ENCODE peak calls at places on chromosomes 1 and 21, in ten cellular contexts. T, S, U, H, O, G, F, J, A and C are unnamed samples.

GRCh38 chr1:174837386-174837785 is 162.4 kb upstream of the CACYBP start:
- DNase-seq in T (no peak), S (no peak), U (no peak), H (no peak), O (no peak), G (no peak), F (no peak), J (no peak), A (no peak), C (no peak)

GRCh38 chr21:37579356-37579755 is 212.8 kb downstream of the DYRK1A start:
- DNase-seq in T (no peak), S (no peak), U (no peak), H (no peak), O (no peak), G (no peak), F (no peak), J (no peak), A (no peak), C (no peak)

GRCh38 chr1:198443374-198444233 is 96.9 kb downstream of the ATP6V1G3 start:
- DNase-seq in T (no peak), S (no peak), U (no peak), H (no peak), O (no peak), G (peak), F (no peak), J (no peak), A (peak), C (no peak)

GRCh38 chr1:31443673-31444072 is 30.7 kb downstream of the SERINC2 start:
- DNase-seq in T (no peak), S (no peak), U (no peak), H (no peak), O (no peak), G (no peak), F (no peak), J (no peak), A (no peak), C (no peak)

GRCh38 chr1:91596474-91596873 is 95.8 kb downstream of the CDC7 start:
- DNase-seq in T (no peak), S (no peak), U (no peak), H (no peak), O (no peak), G (no peak), F (no peak), J (no peak), A (no peak), C (no peak)

GRCh38 chr1:111221276-111221632 is 6.3 kb upstream of the CHI3L2 start:
- DNase-seq in T (no peak), S (no peak), U (no peak), H (no peak), O (no peak), G (no peak), F (no peak), J (no peak), A (no peak), C (no peak)

GRCh38 chr1:206753141-206753540 is 17.4 kb upstream of the IL19 start:
- DNase-seq in T (no peak), S (no peak), U (no peak), H (no peak), O (no peak), G (no peak), F (no peak), J (no peak), A (no peak), C (no peak)

GRCh38 chr1:33971913-33972312 is 108.0 kb downstream of the HMGB4 start:
- DNase-seq in T (no peak), S (no peak), U (no peak), H (no peak), O (peak), G (no peak), F (no peak), J (no peak), A (no peak), C (no peak)

GRCh38 chr1:247407180-247407616 is 8.8 kb upstream of the NLRP3 start:
- DNase-seq in T (no peak), S (peak), U (no peak), H (peak), O (no peak), G (no peak), F (peak), J (peak), A (no peak), C (no peak)

GRCh38 chr21:32484706-32485380 is 72.3 kb downstream of the EVA1C start:
- DNase-seq in T (no peak), S (no peak), U (no peak), H (peak), O (no peak), G (no peak), F (no peak), J (no peak), A (peak), C (peak)

GRCh38 chr1:167533851-167534300 is 15.5 kb upstream of the CD247 start:
- DNase-seq in T (peak), S (peak), U (peak), H (peak), O (peak), G (peak), F (no peak), J (peak), A (peak), C (peak)

GRCh38 chr1:94329986-94330385 is 88.2 kb upstream of the ABCD3 start:
- DNase-seq in T (no peak), S (no peak), U (no peak), H (no peak), O (peak), G (peak), F (no peak), J (no peak), A (no peak), C (no peak)

GRCh38 chr1:20725189-20726106 is 7.1 kb downstream of the SH2D5 start:
- DNase-seq in T (no peak), S (no peak), U (peak), H (no peak), O (no peak), G (no peak), F (no peak), J (no peak), A (no peak), C (no peak)

GRCh38 chr1:205971082-205971481 is 27.8 kb upstream of the SLC26A9 start:
- DNase-seq in T (no peak), S (no peak), U (no peak), H (no peak), O (no peak), G (no peak), F (no peak), J (no peak), A (no peak), C (no peak)

GRCh38 chr1:192878249-192878648 is 69.4 kb downstream of the RGS2 start:
- DNase-seq in T (no peak), S (no peak), U (no peak), H (peak), O (no peak), G (no peak), F (no peak), J (no peak), A (peak), C (peak)

GRCh38 chr1:115456441-115456961 is 118.5 kb upstream of the NGF start:
- DNase-seq in T (no peak), S (no peak), U (no peak), H (no peak), O (no peak), G (no peak), F (no peak), J (no peak), A (no peak), C (no peak)

GRCh38 chr1:84083321-84083720 is 60.8 kb upstream of the PRKACB start:
- DNase-seq in T (no peak), S (no peak), U (no peak), H (no peak), O (no peak), G (no peak), F (no peak), J (no peak), A (no peak), C (no peak)

GRCh38 chr1:244952940-244953339 is 88.6 kb upstream of the HNRNPU start:
- DNase-seq in T (no peak), S (no peak), U (no peak), H (no peak), O (no peak), G (peak), F (no peak), J (no peak), A (peak), C (peak)

GRCh38 chr1:215081566-215082531 is 688 bp upstream of the KCNK2 start:
- DNase-seq in T (no peak), S (no peak), U (no peak), H (no peak), O (peak), G (no peak), F (no peak), J (no peak), A (no peak), C (no peak)

GRCh38 chr21:27300770-27301169 is 333.9 kb upstream of the ADAMTS5 start:
- DNase-seq in T (no peak), S (no peak), U (no peak), H (no peak), O (no peak), G (no peak), F (no peak), J (no peak), A (no peak), C (no peak)

GRCh38 chr1:94382163-94382562 is 36.0 kb upstream of the ABCD3 start:
- DNase-seq in T (no peak), S (no peak), U (no peak), H (no peak), O (no peak), G (peak), F (no peak), J (peak), A (peak), C (peak)

GRCh38 chr1:10950316-10951172 is 61.9 kb upstream of the TARDBP start:
- DNase-seq in T (no peak), S (no peak), U (no peak), H (no peak), O (no peak), G (no peak), F (no peak), J (no peak), A (no peak), C (no peak)

GRCh38 chr1:56139786-56140185 is 439.6 kb downstream of the PLPP3 start:
- DNase-seq in T (no peak), S (no peak), U (no peak), H (no peak), O (no peak), G (no peak), F (no peak), J (no peak), A (no peak), C (no peak)

GRCh38 chr1:101388904-101389546 is 152.2 kb downstream of the S1PR1 start:
- DNase-seq in T (no peak), S (no peak), U (no peak), H (no peak), O (no peak), G (no peak), F (no peak), J (no peak), A (no peak), C (no peak)

GRCh38 chr21:21971384-21971783 is 973.2 kb downstream of the NCAM2 start:
- DNase-seq in T (no peak), S (no peak), U (peak), H (no peak), O (no peak), G (no peak), F (no peak), J (no peak), A (no peak), C (no peak)

GRCh38 chr1:185823471-185823870 is 89.3 kb downstream of the HMCN1 start:
- DNase-seq in T (no peak), S (no peak), U (no peak), H (no peak), O (no peak), G (no peak), F (no peak), J (no peak), A (no peak), C (no peak)

GRCh38 chr21:33305344-33305671 is 19.5 kb upstream of the IFNAR1 start:
- DNase-seq in T (no peak), S (no peak), U (no peak), H (no peak), O (no peak), G (no peak), F (no peak), J (no peak), A (no peak), C (peak)

GRCh38 chr1:181423301-181423918 is 59.9 kb upstream of the CACNA1E start:
- DNase-seq in T (peak), S (peak), U (peak), H (peak), O (peak), G (peak), F (no peak), J (no peak), A (peak), C (peak)

GRCh38 chr1:201172999-201173610 is 17.5 kb upstream of the IGFN1 start:
- DNase-seq in T (no peak), S (no peak), U (no peak), H (no peak), O (no peak), G (no peak), F (no peak), J (no peak), A (no peak), C (no peak)

GRCh38 chr1:207868252-207868768 is 42.6 kb downstream of the CD34 start:
- DNase-seq in T (peak), S (no peak), U (no peak), H (peak), O (peak), G (peak), F (no peak), J (no peak), A (peak), C (peak)

GRCh38 chr1:195335541-195335940 is 1272.7 kb downstream of the KCNT2 start:
- DNase-seq in T (no peak), S (no peak), U (no peak), H (no peak), O (no peak), G (no peak), F (no peak), J (no peak), A (no peak), C (no peak)

GRCh38 chr1:61825398-61825797 is 83.1 kb downstream of the PATJ start:
- DNase-seq in T (no peak), S (no peak), U (no peak), H (no peak), O (no peak), G (no peak), F (no peak), J (no peak), A (no peak), C (no peak)

GRCh38 chr1:913491-914252 is 10.1 kb upstream of the SAMD11 start:
- DNase-seq in T (no peak), S (no peak), U (no peak), H (no peak), O (no peak), G (peak), F (no peak), J (no peak), A (peak), C (no peak)